ENCODE peak calls at places on chromosome X, in six cellular contexts. One of them, this sample, is unnamed.

GRCh38 chrX:2483398-2483797 is 17.4 kb downstream of the DHRSX start:
- DNase-seq in IMR-90: no peak
- DNase-seq in esophagus squamous epithelium: no peak
- DNase-seq in ovary: no peak
- DNase-seq in right lobe of liver: peak; percentile 28
- DNase-seq in heart left ventricle: no peak
- DNase-seq in this sample: no peak

GRCh38 chrX:51098046-51098445 is 187.5 kb downstream of the BMP15 start:
- DNase-seq in IMR-90: no peak
- DNase-seq in esophagus squamous epithelium: no peak
- DNase-seq in ovary: no peak
- DNase-seq in right lobe of liver: no peak
- DNase-seq in heart left ventricle: no peak
- DNase-seq in this sample: no peak

GRCh38 chrX:45718676-45719075 is 518.0 kb upstream of the DIPK2B start:
- DNase-seq in IMR-90: no peak
- DNase-seq in esophagus squamous epithelium: no peak
- DNase-seq in ovary: no peak
- DNase-seq in right lobe of liver: no peak
- DNase-seq in heart left ventricle: no peak
- DNase-seq in this sample: no peak

GRCh38 chrX:131729295-131729694 is 185.4 kb downstream of the OR13H1 start:
- DNase-seq in IMR-90: peak; percentile 88
- DNase-seq in esophagus squamous epithelium: peak; percentile 45
- DNase-seq in ovary: peak; percentile 86
- DNase-seq in right lobe of liver: peak; percentile 88
- DNase-seq in heart left ventricle: peak; percentile 90
- DNase-seq in this sample: peak; percentile 89

GRCh38 chrX:119646515-119646914 is 40.3 kb upstream of the NKRF start:
- DNase-seq in IMR-90: no peak
- DNase-seq in esophagus squamous epithelium: no peak
- DNase-seq in ovary: no peak
- DNase-seq in right lobe of liver: no peak
- DNase-seq in heart left ventricle: no peak
- DNase-seq in this sample: no peak

GRCh38 chrX:1529328-1529727 is 7.7 kb downstream of the P2RY8 start:
- DNase-seq in IMR-90: no peak
- DNase-seq in esophagus squamous epithelium: no peak
- DNase-seq in ovary: no peak
- DNase-seq in right lobe of liver: no peak
- DNase-seq in heart left ventricle: no peak
- DNase-seq in this sample: no peak

GRCh38 chrX:152821145-152821765 is 9.3 kb downstream of the CETN2 start:
- DNase-seq in IMR-90: peak; percentile 32
- DNase-seq in esophagus squamous epithelium: no peak
- DNase-seq in ovary: no peak
- DNase-seq in right lobe of liver: no peak
- DNase-seq in heart left ventricle: no peak
- DNase-seq in this sample: no peak

GRCh38 chrX:28591542-28591941 is 4.3 kb downstream of the IL1RAPL1 start:
- DNase-seq in IMR-90: no peak
- DNase-seq in esophagus squamous epithelium: no peak
- DNase-seq in ovary: no peak
- DNase-seq in right lobe of liver: no peak
- DNase-seq in heart left ventricle: no peak
- DNase-seq in this sample: no peak

GRCh38 chrX:24561121-24561520 is 86.0 kb downstream of the PCYT1B start:
- DNase-seq in IMR-90: peak; percentile 11
- DNase-seq in esophagus squamous epithelium: no peak
- DNase-seq in ovary: no peak
- DNase-seq in right lobe of liver: no peak
- DNase-seq in heart left ventricle: no peak
- DNase-seq in this sample: no peak

GRCh38 chrX:141220342-141221008 is 21.8 kb downstream of the SPANXC start:
- DNase-seq in IMR-90: peak; percentile 74
- DNase-seq in esophagus squamous epithelium: no peak
- DNase-seq in ovary: no peak
- DNase-seq in right lobe of liver: no peak
- DNase-seq in heart left ventricle: no peak
- DNase-seq in this sample: no peak

GRCh38 chrX:63275127-63275526 is 76.0 kb downstream of the SPIN4 start:
- DNase-seq in IMR-90: peak; percentile 10
- DNase-seq in esophagus squamous epithelium: no peak
- DNase-seq in ovary: no peak
- DNase-seq in right lobe of liver: peak; percentile 54
- DNase-seq in heart left ventricle: no peak
- DNase-seq in this sample: no peak

GRCh38 chrX:40202456-40202855 is 104.7 kb upstream of the BCOR start:
- DNase-seq in IMR-90: no peak
- DNase-seq in esophagus squamous epithelium: no peak
- DNase-seq in ovary: no peak
- DNase-seq in right lobe of liver: no peak
- DNase-seq in heart left ventricle: no peak
- DNase-seq in this sample: no peak

GRCh38 chrX:69503835-69504625 is at the start of gene NALF2:
- DNase-seq in IMR-90: peak; percentile 11
- DNase-seq in esophagus squamous epithelium: no peak
- DNase-seq in ovary: peak; percentile 63
- DNase-seq in right lobe of liver: peak; percentile 75
- DNase-seq in heart left ventricle: peak; percentile 69
- DNase-seq in this sample: no peak

GRCh38 chrX:95484781-95485180 is 1199.9 kb upstream of the DIAPH2 start:
- DNase-seq in IMR-90: no peak
- DNase-seq in esophagus squamous epithelium: no peak
- DNase-seq in ovary: no peak
- DNase-seq in right lobe of liver: no peak
- DNase-seq in heart left ventricle: no peak
- DNase-seq in this sample: no peak

GRCh38 chrX:85611926-85612325 is 232.5 kb upstream of the POF1B start:
- DNase-seq in IMR-90: peak; percentile 22
- DNase-seq in esophagus squamous epithelium: no peak
- DNase-seq in ovary: no peak
- DNase-seq in right lobe of liver: no peak
- DNase-seq in heart left ventricle: no peak
- DNase-seq in this sample: no peak

GRCh38 chrX:125407314-125407713 is 87.6 kb downstream of the TEX13C start:
- DNase-seq in IMR-90: no peak
- DNase-seq in esophagus squamous epithelium: no peak
- DNase-seq in ovary: no peak
- DNase-seq in right lobe of liver: no peak
- DNase-seq in heart left ventricle: no peak
- DNase-seq in this sample: no peak

DNA sequence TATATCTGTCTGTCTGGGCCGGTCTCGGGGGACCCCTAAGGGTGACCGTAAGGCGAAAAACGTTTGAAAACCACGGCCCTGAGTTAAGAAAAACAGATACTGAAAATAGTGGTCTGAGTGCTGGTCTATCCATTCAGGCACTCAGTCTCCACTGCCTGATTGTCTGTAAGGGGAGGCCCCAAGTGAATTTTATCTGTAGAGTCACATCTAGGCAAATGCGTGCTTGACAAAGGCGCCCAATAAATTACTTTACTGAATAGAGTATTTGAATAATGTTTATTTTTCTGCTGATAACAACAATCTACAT is 461 bp downstream of the HNRNPH2 start:
- DNase-seq in IMR-90: no peak
- DNase-seq in esophagus squamous epithelium: no peak
- DNase-seq in ovary: no peak
- DNase-seq in right lobe of liver: no peak
- DNase-seq in heart left ventricle: no peak
- DNase-seq in this sample: no peak
- TF ChIP-seq POLR2A in IMR-90: no peak
- TF ChIP-seq POLR2A in esophagus squamous epithelium: no peak
- TF ChIP-seq POLR2A in ovary: no peak
- TF ChIP-seq POLR2A in right lobe of liver: no peak
- TF ChIP-seq POLR2A in heart left ventricle: no peak
- TF ChIP-seq POLR2A in this sample: no peak

GRCh38 chrX:103697687-103698086 is 11.2 kb upstream of the MORF4L2 start:
- DNase-seq in IMR-90: no peak
- DNase-seq in esophagus squamous epithelium: no peak
- DNase-seq in ovary: no peak
- DNase-seq in right lobe of liver: no peak
- DNase-seq in heart left ventricle: no peak
- DNase-seq in this sample: no peak
- H3K4me3 ChIP-seq in IMR-90: no peak overlapping the region
- H3K4me3 ChIP-seq in esophagus squamous epithelium: no peak overlapping the region
- H3K4me3 ChIP-seq in ovary: no peak overlapping the region
- H3K4me3 ChIP-seq in right lobe of liver: no peak overlapping the region
- H3K4me3 ChIP-seq in heart left ventricle: no peak overlapping the region
- H3K4me3 ChIP-seq in this sample: no peak overlapping the region

DNA sequence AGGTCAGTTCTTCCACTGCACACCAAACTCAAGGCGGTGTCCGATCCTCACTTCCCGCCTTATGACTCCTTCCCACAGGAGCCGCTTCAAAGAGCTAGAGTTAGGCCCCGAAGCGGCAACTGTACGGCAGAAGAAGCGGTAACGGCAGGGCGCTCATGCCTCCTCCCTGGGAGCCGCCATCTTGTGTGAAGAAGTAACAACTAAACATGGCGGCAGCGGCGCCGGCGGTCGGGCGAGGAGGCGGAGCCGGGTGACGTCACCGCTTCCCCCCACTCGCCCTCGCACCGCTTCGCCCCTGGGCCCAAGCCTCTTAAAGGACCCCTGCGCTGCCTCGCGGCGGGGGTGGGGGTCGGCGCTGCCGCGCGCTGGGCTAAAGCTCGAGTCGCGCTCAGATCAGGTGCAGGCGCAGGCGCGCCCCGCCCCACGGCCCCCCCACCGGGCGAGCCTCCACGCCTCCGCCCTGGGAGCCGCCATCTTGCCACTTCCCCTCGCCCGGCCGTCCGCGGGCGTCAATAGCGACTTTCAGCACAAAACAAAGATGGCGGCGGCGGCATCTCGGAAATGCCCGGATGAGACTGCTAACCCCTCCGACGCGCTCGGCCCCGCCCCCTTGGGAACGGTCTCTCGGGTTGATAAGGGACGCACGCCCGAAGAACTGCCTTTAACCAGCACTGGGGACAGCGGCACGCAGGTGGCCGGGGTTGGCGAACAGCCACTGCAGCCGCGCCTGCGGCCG is at the start of gene HCFC1:
- DNase-seq in IMR-90: peak; percentile 84
- DNase-seq in esophagus squamous epithelium: peak; percentile 84
- DNase-seq in ovary: peak; percentile 97
- DNase-seq in right lobe of liver: peak; percentile 96
- DNase-seq in heart left ventricle: peak; percentile 97
- DNase-seq in this sample: peak; percentile 96
- TF ChIP-seq POLR2A in IMR-90: peak; percentile 82
- TF ChIP-seq POLR2A in esophagus squamous epithelium: no peak
- TF ChIP-seq POLR2A in ovary: peak; percentile 61
- TF ChIP-seq POLR2A in right lobe of liver: peak; percentile 59
- TF ChIP-seq POLR2A in heart left ventricle: peak; percentile 3
- TF ChIP-seq POLR2A in this sample: no peak

GRCh38 chrX:67546496-67547423 is 2.9 kb downstream of the AR start:
- DNase-seq in IMR-90: no peak
- DNase-seq in esophagus squamous epithelium: no peak
- DNase-seq in ovary: peak; percentile 41
- DNase-seq in right lobe of liver: peak; percentile 50
- DNase-seq in heart left ventricle: peak; percentile 21
- DNase-seq in this sample: peak; percentile 57
- H3K4me3 ChIP-seq in IMR-90: peak overlapping the region; percentile 40
- H3K4me3 ChIP-seq in esophagus squamous epithelium: peak overlapping the region; percentile 47
- H3K4me3 ChIP-seq in ovary: peak overlapping the region; percentile 54
- H3K4me3 ChIP-seq in right lobe of liver: peak overlapping the region; percentile 33
- H3K4me3 ChIP-seq in heart left ventricle: peak overlapping the region; percentile 48
- H3K4me3 ChIP-seq in this sample: peak overlapping the region; percentile 57

DNA sequence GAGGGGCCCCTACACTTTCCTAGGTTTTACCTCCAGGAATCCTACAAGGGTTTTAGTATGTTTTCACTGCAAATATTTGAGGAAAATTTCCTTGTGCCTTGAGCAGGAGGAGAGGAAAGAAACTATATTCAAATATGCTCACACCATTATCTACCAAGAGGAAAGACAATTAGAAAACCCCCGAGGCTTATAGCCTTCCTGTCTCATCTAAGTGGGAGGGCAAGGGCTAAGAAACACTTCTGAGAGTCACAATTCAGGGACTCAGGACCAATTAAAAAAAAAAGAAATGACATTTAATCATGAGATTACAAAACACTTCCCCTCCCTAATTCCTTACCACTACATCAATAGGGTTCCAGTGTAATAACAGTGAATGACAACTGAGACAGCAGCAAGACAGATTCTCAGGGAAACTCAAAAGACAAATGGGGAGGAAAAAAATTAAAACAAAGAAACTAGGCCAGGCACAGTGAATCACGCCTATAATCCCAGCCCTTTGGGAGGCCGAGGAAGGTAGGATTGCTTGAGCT is 45.6 kb downstream of the ATRX start:
- DNase-seq in IMR-90: no peak
- DNase-seq in esophagus squamous epithelium: no peak
- DNase-seq in ovary: no peak
- DNase-seq in right lobe of liver: no peak
- DNase-seq in heart left ventricle: no peak
- DNase-seq in this sample: no peak
- TF ChIP-seq POLR2A in IMR-90: no peak
- TF ChIP-seq POLR2A in esophagus squamous epithelium: no peak
- TF ChIP-seq POLR2A in ovary: no peak
- TF ChIP-seq POLR2A in right lobe of liver: no peak
- TF ChIP-seq POLR2A in heart left ventricle: no peak
- TF ChIP-seq POLR2A in this sample: no peak

GRCh38 chrX:12344954-12345353 is 206.7 kb downstream of the FRMPD4 start:
- DNase-seq in IMR-90: no peak
- DNase-seq in esophagus squamous epithelium: no peak
- DNase-seq in ovary: no peak
- DNase-seq in right lobe of liver: no peak
- DNase-seq in heart left ventricle: no peak
- DNase-seq in this sample: no peak
- H3K4me3 ChIP-seq in IMR-90: no peak overlapping the region
- H3K4me3 ChIP-seq in esophagus squamous epithelium: no peak overlapping the region
- H3K4me3 ChIP-seq in ovary: no peak overlapping the region
- H3K4me3 ChIP-seq in right lobe of liver: no peak overlapping the region
- H3K4me3 ChIP-seq in heart left ventricle: no peak overlapping the region
- H3K4me3 ChIP-seq in this sample: no peak overlapping the region

GRCh38 chrX:18984381-18985185 is 669 bp upstream of the PHKA2 start:
- DNase-seq in IMR-90: peak; percentile 52
- DNase-seq in esophagus squamous epithelium: peak; percentile 30
- DNase-seq in ovary: peak; percentile 87
- DNase-seq in right lobe of liver: peak; percentile 88
- DNase-seq in heart left ventricle: peak; percentile 85
- DNase-seq in this sample: peak; percentile 84
- TF ChIP-seq POLR2A in IMR-90: peak; percentile 44
- TF ChIP-seq POLR2A in esophagus squamous epithelium: peak; percentile 50
- TF ChIP-seq POLR2A in ovary: peak; percentile 11
- TF ChIP-seq POLR2A in right lobe of liver: peak; percentile 28
- TF ChIP-seq POLR2A in heart left ventricle: no peak
- TF ChIP-seq POLR2A in this sample: no peak

GRCh38 chrX:56026816-56027215 is 205.3 kb upstream of the KLF8 start:
- DNase-seq in IMR-90: no peak
- DNase-seq in esophagus squamous epithelium: no peak
- DNase-seq in ovary: no peak
- DNase-seq in right lobe of liver: no peak
- DNase-seq in heart left ventricle: no peak
- DNase-seq in this sample: no peak
- H3K4me3 ChIP-seq in IMR-90: no peak overlapping the region
- H3K4me3 ChIP-seq in esophagus squamous epithelium: no peak overlapping the region
- H3K4me3 ChIP-seq in ovary: no peak overlapping the region
- H3K4me3 ChIP-seq in right lobe of liver: no peak overlapping the region
- H3K4me3 ChIP-seq in heart left ventricle: no peak overlapping the region
- H3K4me3 ChIP-seq in this sample: no peak overlapping the region

DNA sequence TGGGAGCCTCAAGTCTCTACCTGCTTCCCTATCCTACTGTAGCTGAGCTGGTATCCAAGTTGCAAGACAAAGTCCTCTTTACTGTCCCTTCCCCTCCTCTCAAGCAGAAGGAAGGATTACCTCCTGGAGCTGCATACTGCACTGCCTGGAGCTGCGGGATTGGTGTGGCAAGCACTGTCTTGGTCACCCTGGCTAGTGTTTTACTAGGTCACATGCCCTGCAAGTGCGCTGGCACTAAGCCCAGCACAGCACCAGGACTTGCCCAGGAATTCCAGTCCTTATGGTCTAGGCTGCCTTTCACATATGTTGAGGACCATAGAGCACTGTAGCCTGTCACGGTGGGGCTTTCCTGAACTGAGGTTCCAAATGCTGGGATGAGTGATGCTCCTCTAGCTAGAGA is 227.3 kb upstream of the ZC4H2 start:
- DNase-seq in IMR-90: no peak
- DNase-seq in esophagus squamous epithelium: no peak
- DNase-seq in ovary: no peak
- DNase-seq in right lobe of liver: peak; percentile 72
- DNase-seq in heart left ventricle: no peak
- DNase-seq in this sample: no peak
- TF ChIP-seq POLR2A in IMR-90: no peak
- TF ChIP-seq POLR2A in esophagus squamous epithelium: no peak
- TF ChIP-seq POLR2A in ovary: no peak
- TF ChIP-seq POLR2A in right lobe of liver: no peak
- TF ChIP-seq POLR2A in heart left ventricle: no peak
- TF ChIP-seq POLR2A in this sample: no peak

This sample was measured in suprapubic skin.